ENCODE peak calls at places on chromosomes 4 and X, in four cellular contexts. Y is neural crest cell, J is WERI-Rb-1, B is coronary artery. P is an unnamed sample.

GRCh38 chrX:22559506-22559905 is 286.8 kb downstream of the CBLL2 start:
- DNase-seq in Y (no peak), B (no peak), J (no peak), P (no peak)

GRCh38 chr4:2647403-2648158 is 108.6 kb downstream of the TNIP2 start:
- DNase-seq in Y (no peak), B (no peak), J (peak), P (no peak)

GRCh38 chr4:39446842-39447573 is 11.7 kb downstream of the RPL9 start:
- DNase-seq in Y (no peak), J (no peak), B (peak), P (peak)

GRCh38 chrX:111020283-111020682 is 75.7 kb upstream of the PAK3 start:
- DNase-seq in B (no peak), Y (no peak), J (no peak), P (no peak)

GRCh38 chr4:53476232-53477037 is 99.0 kb downstream of the FIP1L1 start:
- DNase-seq in Y (no peak), B (peak), J (no peak), P (no peak)

GRCh38 chrX:17242470-17242869 is 132.5 kb upstream of the NHS start:
- DNase-seq in Y (peak), J (peak), B (no peak), P (peak)

GRCh38 chr4:107619065-107619464 is 101.0 kb downstream of the PAPSS1 start:
- DNase-seq in J (no peak), B (no peak), Y (no peak), P (no peak)

GRCh38 chr4:53499791-53500190 is 91.5 kb downstream of the LNX1 start:
- DNase-seq in Y (no peak), B (no peak), J (no peak), P (no peak)

GRCh38 chrX:37685452-37686347 is at the start of gene XK:
- DNase-seq in J (no peak), B (peak), Y (peak), P (peak)

GRCh38 chr4:16909245-16909644 is 10.8 kb upstream of the LDB2 start:
- DNase-seq in Y (peak), B (no peak), J (no peak), P (no peak)

GRCh38 chrX:12919051-12919450 is 12.6 kb downstream of the TLR8 start:
- DNase-seq in Y (no peak), J (no peak), B (no peak), P (no peak)

GRCh38 chr4:179605196-179605595 is 2163.0 kb upstream of the AGA start:
- DNase-seq in B (no peak), J (no peak), Y (no peak), P (no peak)

GRCh38 chr4:108045687-108046024 is 56.0 kb downstream of the HADH start:
- DNase-seq in J (no peak), B (no peak), Y (no peak), P (no peak)

GRCh38 chr4:184007891-184008290 is 102.8 kb downstream of the STOX2 start:
- DNase-seq in J (no peak), Y (no peak), B (no peak), P (no peak)

GRCh38 chrX:16239211-16239610 is 71.9 kb downstream of the MAGEB17 start:
- DNase-seq in J (no peak), Y (no peak), B (no peak), P (no peak)

GRCh38 chr4:156945532-156945931 is 26.1 kb downstream of the PDGFC start:
- DNase-seq in J (no peak), Y (no peak), B (no peak), P (no peak)

GRCh38 chrX:4588893-4589292 is 875.4 kb upstream of the PRKX start:
- DNase-seq in B (no peak), J (no peak), Y (no peak), P (no peak)

GRCh38 chrX:13703135-13703534 is 14.2 kb downstream of the RAB9A start:
- DNase-seq in J (no peak), B (no peak), Y (no peak), P (no peak)

GRCh38 chrX:74788545-74789086 is 136.6 kb downstream of the NEXMIF start:
- DNase-seq in B (no peak), Y (no peak), J (no peak), P (no peak)

GRCh38 chr4:68576272-68577100 is at the start of gene UGT2B17:
- DNase-seq in Y (no peak), J (no peak), B (no peak), P (no peak)

GRCh38 chr4:2662598-2662997 is 93.5 kb downstream of the TNIP2 start:
- DNase-seq in J (no peak), B (no peak), Y (no peak), P (no peak)

GRCh38 chrX:134670241-134670811 is 12.1 kb upstream of the PLAC1 start:
- DNase-seq in J (no peak), Y (no peak), B (no peak), P (no peak)

GRCh38 chrX:21993265-21993664 is 38.9 kb upstream of the PHEX start:
- DNase-seq in J (no peak), Y (no peak), B (no peak), P (no peak)

GRCh38 chr4:182380701-182381295 is 137.6 kb downstream of the TENM3 start:
- DNase-seq in B (no peak), Y (no peak), J (no peak), P (no peak)

GRCh38 chrX:33741807-33742206 is 390.3 kb downstream of the FAM47A start:
- DNase-seq in Y (no peak), J (peak), B (no peak), P (no peak)

GRCh38 chr4:114791976-114792375 is 193.4 kb downstream of the UGT8 start:
- DNase-seq in B (no peak), J (no peak), Y (no peak), P (no peak)

DNA sequence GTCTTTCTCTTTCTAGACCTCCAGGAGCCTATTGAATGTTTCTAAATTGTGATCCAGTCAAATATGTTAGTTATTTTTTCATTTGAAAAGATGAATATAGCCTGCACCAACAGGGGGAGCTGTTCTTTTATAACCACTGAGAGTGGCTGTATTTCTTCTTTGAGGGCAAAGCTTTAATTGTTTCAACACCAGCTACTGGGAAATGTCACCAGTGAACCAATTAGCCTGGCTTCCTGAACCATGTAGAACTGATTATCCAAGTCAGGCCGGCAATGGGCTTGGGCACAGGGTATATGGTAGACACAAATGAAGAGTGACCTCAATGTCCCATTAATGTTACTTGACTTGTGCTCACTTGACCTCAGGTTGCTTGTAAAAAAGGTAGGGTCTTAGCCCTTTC is 4.8 kb upstream of the DAPP1 start:
- DNase-seq in Y (no peak), B (no peak), J (no peak), P (no peak)
- TF ChIP-seq CTCF in Y (peak), B (no peak), J (peak), P (peak)

GRCh38 chrX:41858161-41858775 is 65.1 kb downstream of the CASK start:
- DNase-seq in B (no peak), Y (no peak), J (no peak), P (no peak)

GRCh38 chrX:41857670-41858069 is 65.7 kb downstream of the CASK start:
- DNase-seq in J (no peak), Y (no peak), B (no peak), P (no peak)

GRCh38 chrX:41863343-41864203 is 59.8 kb downstream of the CASK start:
- DNase-seq in B (no peak), Y (no peak), J (no peak), P (no peak)

GRCh38 chrX:41868392-41868977 is 54.9 kb downstream of the CASK start:
- DNase-seq in J (no peak), B (no peak), Y (no peak), P (no peak)

DNA sequence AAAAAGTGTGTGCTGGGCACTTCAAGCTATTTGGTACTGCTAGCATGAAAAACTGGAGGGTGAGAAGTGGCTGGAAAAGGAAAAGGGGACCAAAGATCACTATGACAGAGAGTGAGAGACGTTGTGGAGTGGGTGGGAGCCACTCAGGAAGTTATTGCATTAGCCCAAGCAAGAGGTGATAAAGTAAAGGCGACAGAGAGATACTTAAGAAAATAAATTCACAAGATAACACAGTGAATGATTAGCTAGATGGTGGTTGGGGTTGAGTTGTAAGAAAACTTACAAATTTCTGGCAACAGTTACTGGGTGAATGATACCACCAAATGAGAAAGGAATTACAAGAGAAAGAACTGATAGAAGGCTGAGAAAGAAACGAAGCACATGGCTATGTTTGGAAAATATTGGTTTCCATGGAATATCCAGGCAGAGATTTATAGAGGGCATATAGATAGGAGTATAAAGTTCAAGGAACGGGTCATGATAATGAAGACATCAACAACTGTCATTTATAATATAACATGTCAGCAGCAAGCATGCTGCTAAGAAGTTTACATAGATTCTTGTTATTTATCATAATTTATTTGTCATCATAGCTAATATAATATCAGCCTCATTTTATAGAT is 60.7 kb downstream of the CASK start:
- DNase-seq in B (no peak), Y (no peak), J (no peak), P (no peak)
- TF ChIP-seq CTCF in B (no peak), Y (no peak), J (no peak), P (no peak)

GRCh38 chr4:158859661-158860060 is 90.8 kb downstream of the FNIP2 start:
- DNase-seq in Y (no peak), B (no peak), J (no peak), P (no peak)

GRCh38 chr4:158863296-158863695 is 94.5 kb downstream of the FNIP2 start:
- DNase-seq in J (no peak), B (no peak), Y (no peak), P (no peak)

GRCh38 chr4:158860856-158861255 is 92.0 kb downstream of the FNIP2 start:
- DNase-seq in J (no peak), Y (no peak), B (no peak), P (no peak)

GRCh38 chr4:158861281-158861680 is 92.5 kb downstream of the FNIP2 start:
- DNase-seq in B (no peak), Y (no peak), J (no peak), P (no peak)

DNA sequence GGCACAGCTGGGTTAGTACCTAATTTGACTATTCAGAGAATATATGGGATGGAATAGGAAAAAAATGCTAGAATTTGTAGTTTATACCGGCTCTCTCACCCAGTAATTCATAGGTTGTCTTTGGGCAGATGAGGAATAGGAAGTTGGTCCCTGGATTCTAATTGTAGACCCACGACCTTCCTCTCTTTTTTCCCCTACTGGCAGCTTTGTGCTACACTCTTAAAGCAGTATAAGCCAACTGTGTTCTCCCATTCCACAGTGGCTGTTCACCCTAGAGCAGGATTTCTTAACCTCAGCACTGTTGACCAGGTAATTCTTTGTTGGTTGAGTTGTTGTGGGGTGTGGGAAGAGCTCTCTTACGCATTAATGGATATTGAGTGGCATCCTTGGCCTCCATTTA is 92.9 kb downstream of the FNIP2 start:
- DNase-seq in Y (no peak), J (no peak), B (no peak), P (no peak)
- TF ChIP-seq CTCF in Y (no peak), J (no peak), B (no peak), P (no peak)

DNA sequence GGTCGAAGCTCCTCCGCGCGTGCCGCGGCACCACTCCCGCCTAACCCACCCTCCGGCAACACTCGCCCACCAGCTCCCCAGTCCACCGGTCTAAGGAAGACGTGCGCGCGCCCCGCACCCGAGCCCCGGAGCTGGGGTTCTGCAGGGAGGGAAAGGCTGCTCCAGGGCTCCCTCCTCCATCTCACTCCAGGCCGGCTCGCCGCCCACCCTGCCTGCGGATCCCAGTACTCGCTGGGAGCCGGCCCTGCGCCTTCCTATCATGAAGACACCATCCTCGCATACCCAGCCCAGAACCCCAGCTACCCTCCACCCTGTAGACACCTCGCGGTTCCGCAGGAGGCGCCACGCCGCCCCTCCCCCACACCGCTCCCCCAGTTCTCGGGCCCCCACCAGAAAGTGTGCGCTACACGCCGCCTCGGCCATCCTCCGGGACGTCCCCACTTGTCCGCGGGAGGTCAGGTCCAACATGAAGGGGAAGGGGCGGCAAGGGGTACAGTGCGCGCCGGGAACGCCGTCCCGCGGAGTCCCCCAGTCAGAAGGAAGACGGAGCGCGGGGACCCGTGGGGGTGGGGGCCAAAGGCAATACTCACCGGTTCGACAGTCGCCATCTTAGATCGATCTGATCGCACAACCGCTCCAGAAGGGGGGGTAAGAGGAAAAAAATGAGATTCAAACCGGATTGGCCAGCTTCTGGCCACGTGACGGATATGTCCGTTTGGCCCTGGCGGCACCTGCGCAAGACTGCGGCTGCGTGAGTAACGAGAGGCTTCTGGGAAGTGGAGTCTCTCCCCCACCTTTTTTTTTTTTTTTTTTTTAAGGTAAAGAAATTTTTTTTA is at the start of gene EIF4E:
- DNase-seq in Y (peak), B (peak), J (peak), P (peak)
- TF ChIP-seq CTCF in Y (no peak), B (no peak), J (peak), P (peak)

GRCh38 chr4:77236806-77237205 is 79.8 kb downstream of the CCNG2 start:
- DNase-seq in J (no peak), Y (no peak), B (no peak), P (no peak)

GRCh38 chr4:77235289-77235854 is 78.4 kb downstream of the CCNG2 start:
- DNase-seq in B (no peak), J (no peak), Y (no peak), P (no peak)

GRCh38 chr4:77240469-77241066 is 83.6 kb downstream of the CCNG2 start:
- DNase-seq in B (no peak), Y (peak), J (peak), P (peak)
- TF ChIP-seq CTCF in B (peak), Y (peak), J (peak), P (peak)

DNA sequence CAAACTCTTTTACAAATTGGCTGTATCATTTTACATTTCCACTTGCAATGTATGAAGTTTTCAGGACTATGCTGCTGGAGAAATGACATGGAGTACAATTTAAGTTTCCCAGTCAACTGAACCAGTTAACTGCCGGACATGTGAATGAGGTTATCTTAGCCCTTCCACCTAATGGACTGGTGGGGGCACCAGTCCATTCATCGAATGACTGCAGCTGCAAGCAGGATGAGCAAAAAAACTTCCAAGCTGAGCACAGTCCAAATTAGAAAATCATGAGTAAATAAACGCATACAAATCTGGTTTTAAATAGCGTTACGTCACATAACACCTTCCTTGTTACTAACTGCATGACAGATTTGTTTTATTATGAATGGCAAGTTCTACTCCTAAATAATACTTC is 1131.5 kb downstream of the PCDH18 start:
- DNase-seq in B (no peak), J (no peak), Y (no peak), P (no peak)
- TF ChIP-seq CTCF in B (no peak), J (peak), Y (no peak), P (no peak)

DNA sequence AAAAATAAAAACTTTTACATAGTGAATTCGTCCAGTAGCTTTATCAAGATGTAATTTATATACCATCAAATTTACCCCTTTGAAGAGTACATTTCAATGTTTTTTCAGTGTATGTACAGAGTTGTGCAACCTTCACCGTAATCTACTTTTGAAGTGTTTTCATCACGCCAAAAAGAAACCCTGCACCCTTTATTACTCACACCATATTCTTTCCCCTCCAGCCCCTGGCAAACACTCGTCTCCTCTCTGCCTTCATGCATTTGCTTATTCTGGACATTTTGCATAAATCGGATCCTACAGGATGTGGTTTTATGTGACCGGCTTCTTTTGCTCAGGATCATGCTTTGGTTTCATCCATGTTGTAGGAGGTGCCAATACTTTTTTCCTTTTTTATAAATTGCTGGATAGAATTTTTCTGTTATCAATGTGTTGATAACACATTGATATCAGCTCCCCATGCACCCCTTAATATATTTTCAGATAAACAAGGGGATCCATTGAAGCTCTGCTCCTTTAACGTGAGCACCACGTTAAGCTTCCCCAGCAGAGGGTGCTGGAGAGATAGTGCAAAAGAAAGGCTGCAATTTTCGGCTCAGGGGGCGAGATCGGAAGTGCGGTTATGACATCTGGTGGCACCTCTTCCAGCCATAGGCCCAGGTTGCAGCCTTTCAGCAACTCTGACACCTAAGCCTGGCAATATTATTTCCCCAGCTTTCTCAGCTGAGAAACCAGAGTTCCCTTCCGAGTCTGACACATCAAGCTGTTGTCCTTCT is 100.1 kb upstream of the VCX3B start:
- DNase-seq in J (peak), Y (peak), B (no peak), P (peak)
- TF ChIP-seq CTCF in J (peak), Y (peak), B (no peak), P (peak)

GRCh38 chrX:51804741-51805140 is 61.5 kb downstream of the GSPT2 start:
- DNase-seq in B (no peak), Y (no peak), J (no peak), P (no peak)
- TF ChIP-seq CTCF in B (no peak), Y (peak), J (peak), P (peak)